ENCODE peak calls at places on chromosomes 7 and 10, in eight cellular contexts. D, W, R, O, E, N, U and Y are unnamed samples.

GRCh38 chr10:47311900-47312662 is 10.2 kb upstream of the GDF2 start:
- DNase-seq in N (peak; percentile 85), W (peak; percentile 74), O (peak; percentile 43), E (peak; percentile 77), U (peak; percentile 44), R (peak; percentile 34), D (peak; percentile 75), Y (peak; percentile 75)

GRCh38 chr7:4742051-4742573 is 33.3 kb upstream of the AP5Z1 start:
- DNase-seq in W (no peak), D (peak; percentile 25), R (no peak), N (no peak), E (no peak), U (no peak), O (no peak), Y (no peak)

GRCh38 chr7:136654406-136654805 is 214.0 kb upstream of the CHRM2 start:
- DNase-seq in N (no peak), R (no peak), U (no peak), D (no peak), O (no peak), W (no peak), E (no peak), Y (no peak)

GRCh38 chr10:12445701-12446334 is 96.5 kb downstream of the CAMK1D start:
- DNase-seq in E (no peak), O (no peak), W (no peak), D (no peak), U (no peak), R (no peak), N (no peak), Y (no peak)

GRCh38 chr10:19592276-19592675 is 224.0 kb upstream of the PLXDC2 start:
- DNase-seq in W (no peak), N (no peak), D (no peak), U (no peak), E (no peak), O (peak; percentile 13), R (no peak), Y (no peak)

GRCh38 chr10:103877861-103878260 is 22.5 kb upstream of the SH3PXD2A start:
- DNase-seq in U (no peak), W (no peak), O (no peak), R (no peak), E (no peak), N (no peak), D (no peak), Y (no peak)

GRCh38 chr7:57400531-57401155 is 49.3 kb upstream of the ZNF716 start:
- DNase-seq in R (no peak), W (no peak), N (no peak), U (no peak), O (no peak), E (no peak), D (no peak), Y (no peak)

GRCh38 chr7:81029523-81029922 is 110.7 kb upstream of the SEMA3C start:
- DNase-seq in D (no peak), R (no peak), N (no peak), O (no peak), E (no peak), W (no peak), U (no peak), Y (no peak)

GRCh38 chr7:137120690-137121089 is 222.8 kb downstream of the PTN start:
- DNase-seq in R (peak; percentile 61), E (no peak), W (no peak), U (no peak), O (no peak), D (no peak), N (no peak), Y (no peak)

GRCh38 chr7:117873056-117873932 is at the start of gene CTTNBP2:
- DNase-seq in W (no peak), O (no peak), N (peak; percentile 73), U (no peak), E (peak; percentile 51), D (no peak), R (peak; percentile 20), Y (peak; percentile 8)

GRCh38 chr7:16636533-16637173 is 8.9 kb downstream of the ANKMY2 start:
- DNase-seq in N (no peak), W (no peak), U (no peak), R (peak; percentile 64), O (peak; percentile 45), D (no peak), E (no peak), Y (no peak)

GRCh38 chr10:78134919-78135318 is 101.3 kb downstream of the RPS24 start:
- DNase-seq in N (no peak), W (no peak), U (no peak), O (no peak), D (no peak), R (no peak), E (no peak), Y (no peak)

GRCh38 chr7:157612664-157613561 is 276.1 kb downstream of the DNAJB6 start:
- DNase-seq in W (peak; percentile 59), U (peak; percentile 6), N (no peak), R (no peak), E (no peak), D (peak; percentile 77), O (no peak), Y (peak; percentile 41)